ENCODE peak calls at places on chromosomes 4 and X, in eight cellular contexts. C, N, B, M, U, R, L and H are unnamed samples.

GRCh38 chr4:13092702-13093101 is 391.4 kb downstream of the RAB28 start:
- DNase-seq in R (no peak), N (no peak), L (no peak), C (no peak), U (no peak), M (no peak), B (no peak), H (no peak)

GRCh38 chr4:143253156-143253555 is 68.4 kb downstream of the USP38 start:
- DNase-seq in N (no peak), C (no peak), B (no peak), U (no peak), M (no peak), L (no peak), R (no peak), H (no peak)

GRCh38 chr4:4831266-4831665 is 28.2 kb upstream of the MSX1 start:
- DNase-seq in U (no peak), R (no peak), L (no peak), B (no peak), C (no peak), M (no peak), N (no peak), H (no peak)

GRCh38 chr4:53489279-53489889 is 101.9 kb downstream of the LNX1 start:
- DNase-seq in U (no peak), N (peak; percentile 62), R (no peak), B (no peak), M (no peak), C (no peak), L (no peak), H (no peak)

GRCh38 chrX:25344191-25344936 is 328.6 kb upstream of the ARX start:
- DNase-seq in N (no peak), B (no peak), C (no peak), R (no peak), L (no peak), U (no peak), M (no peak), H (no peak)

GRCh38 chr4:8224596-8225289 is 25.7 kb downstream of the SH3TC1 start:
- DNase-seq in L (no peak), B (no peak), U (no peak), R (no peak), C (no peak), N (no peak), M (no peak), H (no peak)

GRCh38 chr4:15149842-15150592 is 147.7 kb downstream of the CPEB2 start:
- DNase-seq in C (peak; percentile 52), M (peak; percentile 91), R (peak; percentile 66), U (peak; percentile 75), L (peak; percentile 87), N (peak; percentile 88), B (peak; percentile 90), H (no peak)

GRCh38 chr4:188551156-188551555 is 411.9 kb downstream of the TRIML1 start:
- DNase-seq in B (no peak), M (no peak), U (no peak), N (no peak), C (no peak), L (no peak), R (no peak), H (no peak)

GRCh38 chr4:149108626-149109025 is 666.4 kb upstream of the NR3C2 start:
- DNase-seq in L (no peak), R (no peak), M (no peak), C (no peak), B (no peak), N (no peak), U (no peak), H (no peak)

GRCh38 chrX:135740683-135741149 is 27.3 kb downstream of the CT45A3 start:
- DNase-seq in C (peak; percentile 12), U (no peak), L (peak; percentile 26), M (peak; percentile 73), N (peak; percentile 71), R (no peak), B (no peak), H (no peak)

GRCh38 chrX:80331285-80331684 is 89.0 kb upstream of the TENT5D start:
- DNase-seq in R (no peak), M (no peak), C (no peak), U (no peak), L (no peak), N (no peak), B (no peak), H (no peak)

GRCh38 chrX:68732906-68733493 is 85.5 kb downstream of the STARD8 start:
- DNase-seq in R (peak; percentile 59), M (peak; percentile 88), U (peak; percentile 80), C (peak; percentile 66), B (peak; percentile 78), L (peak; percentile 72), N (peak; percentile 73), H (no peak)

GRCh38 chrX:134453631-134454030 is 6.3 kb upstream of the HPRT1 start:
- DNase-seq in R (no peak), U (no peak), N (no peak), B (no peak), M (no peak), L (no peak), C (peak; percentile 14), H (no peak)

GRCh38 chr4:16569790-16570189 is 328.7 kb downstream of the LDB2 start:
- DNase-seq in R (no peak), U (no peak), C (no peak), B (no peak), N (no peak), L (no peak), M (no peak), H (no peak)

GRCh38 chr4:73021634-73022033 is 47.9 kb downstream of the COX18 start:
- DNase-seq in L (no peak), U (no peak), C (no peak), R (no peak), B (no peak), N (peak; percentile 47), M (no peak), H (peak; percentile 26)

GRCh38 chr4:2244947-2245786 is 3.2 kb upstream of the HAUS3 start:
- DNase-seq in N (no peak), R (no peak), C (no peak), B (no peak), M (peak; percentile 84), L (no peak), U (no peak), H (no peak)

GRCh38 chrX:129651756-129652564 is 2.8 kb downstream of the APLN start:
- DNase-seq in B (no peak), M (peak; percentile 68), L (peak; percentile 42), R (no peak), C (no peak), N (no peak), U (no peak), H (no peak)

GRCh38 chrX:40262641-40263560 is 165.1 kb upstream of the BCOR start:
- DNase-seq in R (no peak), B (no peak), U (peak; percentile 73), N (no peak), M (no peak), C (peak; percentile 8), L (no peak), H (no peak)

GRCh38 chrX:34810911-34811310 is 131.7 kb upstream of the FAM47B start:
- DNase-seq in L (no peak), R (no peak), C (no peak), M (no peak), N (no peak), B (no peak), U (no peak), H (no peak)

DNA sequence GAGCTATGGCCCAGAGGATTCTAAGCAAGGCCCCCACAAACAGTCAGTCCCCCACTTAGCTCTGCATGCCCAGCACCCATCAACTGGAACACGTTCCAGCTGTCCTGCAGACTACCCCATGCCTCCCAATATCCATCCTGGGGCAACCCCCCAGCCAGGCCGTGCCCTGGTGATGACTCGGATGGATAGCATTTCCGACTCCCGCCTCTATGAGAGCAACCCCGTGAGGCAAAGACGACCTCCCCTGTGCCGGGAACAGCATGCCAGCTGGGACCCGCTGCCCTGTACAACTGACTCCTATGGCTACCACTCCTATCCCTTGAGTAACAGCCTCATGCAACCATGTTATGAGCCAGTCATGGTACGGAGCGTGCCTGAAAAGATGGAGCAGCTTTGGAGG is 32.0 kb downstream of the LAS1L start:
- DNase-seq in N (no peak), R (no peak), L (no peak), U (no peak), C (no peak), M (no peak), B (no peak), H (no peak)
- TF ChIP-seq POLR2A in N (no peak), R (no peak), L (no peak), U (no peak), C (no peak), M (no peak), B (no peak), H (no peak)

GRCh38 chr4:102832667-102833066 is 5.3 kb upstream of the UBE2D3 start:
- DNase-seq in C (no peak), M (no peak), N (no peak), L (no peak), B (no peak), U (no peak), R (no peak), H (no peak)
- TF ChIP-seq POLR2A in C (no peak), M (no peak), N (no peak), L (no peak), B (no peak), U (no peak), R (no peak), H (no peak)

GRCh38 chr4:56387023-56388001 is at the start of gene AASDH:
- DNase-seq in M (peak; percentile 98), L (peak; percentile 89), C (peak; percentile 94), N (peak; percentile 91), B (peak; percentile 95), R (peak; percentile 78), U (peak; percentile 95), H (peak; percentile 57)
- TF ChIP-seq POLR2A in M (no peak), L (peak; percentile 82), C (peak; percentile 90), N (peak; percentile 98), B (peak; percentile 62), R (no peak), U (peak; percentile 87), H (peak; percentile 98)

DNA sequence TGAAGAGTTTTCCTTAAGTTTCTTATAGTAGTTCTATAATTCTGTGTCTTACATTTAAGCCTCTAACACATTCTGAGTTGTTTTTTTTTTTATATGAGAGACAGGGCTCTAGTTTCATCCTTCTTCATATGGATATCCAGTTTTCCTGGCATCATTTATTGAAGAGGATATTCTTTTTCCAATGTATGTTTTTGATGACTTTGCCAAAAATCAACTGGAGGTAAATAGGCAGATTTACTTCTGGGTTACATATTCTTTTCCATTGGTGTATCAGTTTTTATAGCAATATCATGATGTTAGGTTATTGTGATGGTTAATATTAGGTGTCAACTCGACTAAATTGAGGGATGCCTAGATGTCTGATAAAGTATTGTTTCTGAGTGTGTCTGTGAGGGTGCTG is 650.7 kb upstream of the GRID2 start:
- DNase-seq in B (no peak), C (no peak), R (no peak), U (no peak), M (no peak), N (no peak), L (no peak), H (no peak)
- TF ChIP-seq POLR2A in B (no peak), C (no peak), R (no peak), U (no peak), M (no peak), N (no peak), L (no peak), H (no peak)